ENCODE peak calls at places on chromosomes 2 and 18, in seven cellular contexts. M is IMR-90, C is mesenchymal stem cell, Z is neuronal stem cell, B is H9, T is H1, Q is trophoblast cell. S is an unnamed sample.

GRCh38 chr2:119745566-119745965 is 14.2 kb upstream of the PTPN4 start:
- DNase-seq in M (no peak), C (no peak), Z (no peak), B (no peak), T (no peak), Q (no peak), S (no peak)

GRCh38 chr2:162821176-162821575 is 17.4 kb downstream of the KCNH7 start:
- DNase-seq in M (no peak), C (peak), Z (no peak), B (no peak), T (no peak), Q (peak), S (no peak)

GRCh38 chr18:42001801-42002200 is 46.8 kb downstream of the PIK3C3 start:
- DNase-seq in M (no peak), C (no peak), Z (no peak), B (no peak), T (no peak), Q (no peak), S (no peak)

GRCh38 chr18:9066817-9067306 is 35.6 kb upstream of the NDUFV2 start:
- DNase-seq in M (no peak), C (no peak), Z (no peak), B (no peak), T (no peak), Q (no peak), S (no peak)

GRCh38 chr2:168311265-168311925 is 64.0 kb upstream of the STK39 start:
- DNase-seq in M (no peak), C (peak), Z (no peak), B (no peak), T (no peak), Q (no peak), S (no peak)

GRCh38 chr2:167335627-167336026 is 447.3 kb downstream of the XIRP2 start:
- DNase-seq in M (peak), C (no peak), Z (no peak), B (no peak), T (no peak), Q (no peak), S (peak)

GRCh38 chr18:63043516-63043915 is 276.1 kb downstream of the BCL2 start:
- DNase-seq in M (peak), C (peak), Z (no peak), B (no peak), T (no peak), Q (no peak), S (no peak)

GRCh38 chr2:29561241-29562027 is 360.0 kb downstream of the ALK start:
- DNase-seq in M (no peak), C (no peak), Z (no peak), B (no peak), T (no peak), Q (no peak), S (no peak)

GRCh38 chr2:163734401-163734800 is 1.4 kb downstream of the FIGN start:
- DNase-seq in M (no peak), C (peak), Z (no peak), B (no peak), T (no peak), Q (no peak), S (no peak)

GRCh38 chr18:79599503-79599931 is 80.1 kb upstream of the CTDP1 start:
- DNase-seq in M (peak), C (peak), Z (no peak), B (no peak), T (no peak), Q (no peak), S (peak)

GRCh38 chr18:59267511-59268126 is 5.6 kb downstream of the RAX start:
- DNase-seq in M (no peak), C (no peak), Z (no peak), B (peak), T (no peak), Q (no peak), S (peak)

GRCh38 chr2:241794250-241794823 is 14.7 kb upstream of the NEU4 start:
- DNase-seq in M (no peak), C (no peak), Z (no peak), B (no peak), T (no peak), Q (no peak), S (no peak)

GRCh38 chr2:100733344-100734187 is 86.4 kb upstream of the NPAS2 start:
- DNase-seq in M (peak), C (peak), Z (peak), B (peak), T (no peak), Q (no peak), S (peak)

GRCh38 chr2:6177796-6178195 is 485.6 kb downstream of the SOX11 start:
- DNase-seq in M (no peak), C (no peak), Z (no peak), B (no peak), T (no peak), Q (no peak), S (no peak)

GRCh38 chr2:62197017-62197586 is 1.2 kb downstream of the B3GNT2 start:
- DNase-seq in M (no peak), C (no peak), Z (peak), B (no peak), T (no peak), Q (no peak), S (no peak)

DNA sequence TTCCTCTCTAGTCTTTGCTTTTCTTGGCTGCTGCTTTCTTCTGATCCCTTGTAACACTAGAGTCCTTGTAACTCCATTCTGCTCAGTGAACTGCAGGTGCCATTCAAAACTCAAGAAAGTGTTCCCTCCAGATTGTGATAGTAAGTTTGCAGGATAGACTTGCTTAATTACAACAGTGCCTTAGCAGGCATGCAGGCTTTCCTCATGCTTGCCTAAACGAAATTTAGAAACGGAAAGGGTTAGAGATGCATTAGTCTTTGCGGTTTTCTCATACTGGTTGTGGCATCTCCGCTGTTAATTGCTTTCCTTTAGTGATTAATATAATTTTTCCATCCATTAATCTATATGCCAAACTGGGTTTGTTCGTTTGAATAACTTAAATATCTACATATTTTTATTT is 82.9 kb downstream of the DOK6 start:
- DNase-seq in M (no peak), C (no peak), Z (no peak), B (no peak), T (no peak), Q (no peak), S (no peak)
- H2AK5ac ChIP-seq in M (no peak), C (no peak), Z (no peak), B (no peak), T (no peak), Q (no peak), S (no peak)

GRCh38 chr18:34311468-34311867 is 86.8 kb upstream of the NOL4 start:
- DNase-seq in M (no peak), C (no peak), Z (no peak), B (no peak), T (no peak), Q (no peak), S (no peak)

GRCh38 chr18:34315953-34316352 is 91.2 kb upstream of the NOL4 start:
- DNase-seq in M (no peak), C (no peak), Z (no peak), B (no peak), T (no peak), Q (no peak), S (no peak)

GRCh38 chr18:34320267-34320666 is 95.6 kb upstream of the NOL4 start:
- DNase-seq in M (no peak), C (no peak), Z (no peak), B (no peak), T (no peak), Q (no peak), S (no peak)

GRCh38 chr18:34314847-34315246 is 90.1 kb upstream of the NOL4 start:
- DNase-seq in M (no peak), C (no peak), Z (no peak), B (no peak), T (no peak), Q (no peak), S (no peak)
- H3K18ac ChIP-seq in M (no peak), C (no peak), Z (no peak), B (no peak), T (no peak), Q (no peak), S (no peak)

GRCh38 chr2:166242309-166242708 is 114.5 kb upstream of the SCN1A start:
- DNase-seq in M (no peak), C (no peak), Z (no peak), B (no peak), T (no peak), Q (no peak), S (no peak)
- H2AK5ac ChIP-seq in M (no peak), C (no peak), Z (no peak), B (no peak), T (no peak), Q (no peak), S (no peak)

DNA sequence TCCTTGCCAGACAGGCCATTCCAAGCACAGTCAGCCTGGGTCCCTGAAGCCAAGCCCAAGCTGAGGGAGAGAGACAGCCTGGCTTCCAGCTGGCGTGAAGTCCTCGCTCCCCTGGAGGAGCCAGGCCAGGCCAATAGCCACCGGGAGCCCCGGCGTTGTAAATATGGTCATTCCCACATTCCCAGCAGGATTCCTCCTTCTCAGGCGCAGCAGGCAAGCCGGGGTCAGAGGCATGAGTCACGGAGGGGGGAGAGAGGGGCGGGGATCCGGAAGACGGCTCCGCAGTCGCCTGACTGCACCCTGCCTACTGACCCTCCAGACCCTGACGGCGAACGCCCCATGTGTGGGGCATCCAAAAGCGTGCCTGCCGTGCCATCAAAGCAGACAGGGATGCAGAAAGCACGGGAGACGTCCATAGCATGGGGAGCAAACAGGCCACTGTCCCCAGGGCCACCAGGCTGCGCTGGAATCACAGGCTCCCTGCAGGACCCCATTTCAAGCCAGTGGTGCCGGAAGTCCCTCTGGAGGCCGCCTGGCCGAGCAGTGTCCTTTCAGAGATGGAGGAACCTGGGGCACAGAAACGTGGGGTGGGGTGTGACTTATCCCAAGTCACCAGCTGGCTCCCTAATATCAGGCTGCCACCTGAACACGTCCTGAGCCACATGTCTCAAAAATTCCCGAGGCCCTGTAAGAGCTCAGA is 48.2 kb downstream of the TWIST2 start:
- DNase-seq in M (peak), C (peak), Z (no peak), B (peak), T (peak), Q (peak), S (peak)
- H3K18ac ChIP-seq in M (no peak), C (peak), Z (peak), B (no peak), T (no peak), Q (peak), S (no peak)

DNA sequence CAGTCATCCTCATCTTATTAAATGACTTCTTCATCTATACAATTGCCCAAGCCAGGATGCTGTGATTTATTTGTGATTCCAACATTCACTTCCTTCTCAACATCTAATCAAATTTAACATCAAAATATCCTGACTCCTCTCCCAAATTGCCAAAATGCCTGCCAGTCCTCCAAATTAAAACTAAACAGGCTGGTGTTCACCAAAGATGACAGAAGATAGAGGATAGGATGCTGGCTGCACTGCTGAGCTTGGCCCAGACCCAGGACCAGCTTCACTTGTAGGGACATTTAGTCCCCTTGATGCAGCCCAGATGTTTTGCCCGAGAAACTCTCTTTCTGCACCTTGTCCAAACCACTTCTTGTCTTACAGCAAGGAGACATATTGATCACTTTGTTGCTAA is 540.0 kb upstream of the CNTNAP5 start:
- DNase-seq in M (no peak), C (no peak), Z (no peak), B (no peak), T (no peak), Q (no peak), S (no peak)
- H2AK5ac ChIP-seq in M (no peak), C (no peak), Z (no peak), B (no peak), T (no peak), Q (no peak), S (no peak)